ENCODE peak calls at places on chromosomes 1 and 21, in nine cellular contexts. K is stimulated activated CD4-positive, alpha-beta T cell treated with anti-CD3 and anti-CD28 coated beads, Interleukin-2, amount 100 ng/mL, for 48 hours; T is NCI-H1105 treated with DMSO at 0.1 percent for 48 hours; U is GM06990; X is CD4-positive, CD25-positive, alpha-beta regulatory T cell; G is adipocyte; D is fibroblast of mammary gland; N is uterus; E is K562. M is an unnamed sample.

GRCh38 chr1:91635763-91636162 is 135.1 kb downstream of the CDC7 start:
- DNase-seq in K (no peak), T (no peak), U (no peak), X (no peak), G (no peak), D (peak; percentile 87), N (no peak), E (no peak), M (no peak)

GRCh38 chr1:109254621-109255096 is 5.3 kb downstream of the CELSR2 start:
- DNase-seq in K (no peak), T (no peak), U (no peak), X (no peak), G (no peak), D (no peak), N (no peak), E (peak; percentile 90), M (no peak)

GRCh38 chr1:30749691-30750583 is 7.6 kb downstream of the LAPTM5 start:
- DNase-seq in K (no peak), T (no peak), U (peak; percentile 75), X (peak; percentile 57), G (no peak), D (no peak), N (no peak), E (no peak), M (no peak)

GRCh38 chr1:10299174-10299573 is 88.8 kb downstream of the KIF1B start:
- DNase-seq in K (no peak), T (no peak), U (no peak), X (no peak), G (no peak), D (no peak), N (no peak), E (no peak), M (no peak)

GRCh38 chr21:44024895-44025353 is 12.8 kb downstream of the TRAPPC10 start:
- DNase-seq in K (no peak), T (no peak), U (no peak), X (no peak), G (peak; percentile 61), D (peak; percentile 76), N (peak; percentile 55), E (peak; percentile 48), M (no peak)

GRCh38 chr1:21933397-21934248 is 3.5 kb downstream of the HSPG2 start:
- DNase-seq in K (no peak), T (peak; percentile 79), U (no peak), X (no peak), G (no peak), D (no peak), N (peak; percentile 75), E (no peak), M (peak; percentile 91)

GRCh38 chr1:84738237-84738636 is 48.0 kb upstream of the SSX2IP start:
- DNase-seq in K (no peak), T (no peak), U (no peak), X (no peak), G (no peak), D (no peak), N (no peak), E (no peak), M (no peak)

GRCh38 chr1:24555591-24556413 is at the start of gene NCMAP:
- DNase-seq in K (no peak), T (peak; percentile 39), U (no peak), X (peak; percentile 45), G (peak; percentile 5), D (no peak), N (no peak), E (peak; percentile 75), M (peak; percentile 88)

GRCh38 chr1:165903672-165904071 is 76.3 kb downstream of the UCK2 start:
- DNase-seq in K (no peak), T (peak; percentile 71), U (no peak), X (no peak), G (peak; percentile 28), D (peak; percentile 75), N (no peak), E (no peak), M (peak; percentile 60)

M was measured in stomach.